ENCODE peak calls at places on chromosomes 11 and 22, in ten cellular contexts. D is stimulated activated CD4-positive, alpha-beta T cell treated with anti-CD3 and anti-CD28 coated beads, Interleukin-1b, Interleukin-23, amount 100 ng/mL, for 24 hours; Y is chondrocyte; B is fibroblast of lung; F is heart right ventricle; U is NCI-H69; O is NCI-H345; V is retina; C is iris pigment epithelial cell; P is hepatic stellate cell. L is an unnamed sample.

GRCh38 chr11:94100253-94100652 is 28.4 kb upstream of the PANX1 start:
- DNase-seq in D (no peak), Y (no peak), B (no peak), F (no peak), U (peak), O (peak), V (no peak), C (no peak), P (no peak), L (no peak)

GRCh38 chr11:76863196-76863777 is 2.6 kb downstream of the ACER3 start:
- DNase-seq in D (no peak), Y (no peak), B (no peak), F (no peak), U (no peak), O (no peak), V (no peak), C (no peak), P (no peak), L (no peak)

GRCh38 chr11:100777736-100778135 is 90.6 kb downstream of the ARHGAP42 start:
- DNase-seq in D (no peak), Y (no peak), B (no peak), F (no peak), U (no peak), O (no peak), V (no peak), C (no peak), P (no peak), L (no peak)

GRCh38 chr11:76279651-76280050 is 73.3 kb upstream of the WNT11 start:
- DNase-seq in D (no peak), Y (no peak), B (no peak), F (no peak), U (peak), O (peak), V (no peak), C (no peak), P (no peak), L (no peak)

GRCh38 chr22:30485362-30485988 is 13.7 kb upstream of the SEC14L3 start:
- DNase-seq in D (peak), Y (no peak), B (peak), F (peak), U (peak), O (peak), V (peak), C (peak), P (peak), L (peak)

GRCh38 chr11:133825666-133826065 is 19.6 kb downstream of the SPATA19 start:
- DNase-seq in D (no peak), Y (no peak), B (no peak), F (no peak), U (no peak), O (no peak), V (no peak), C (no peak), P (no peak), L (no peak)

GRCh38 chr11:74208507-74208906 is 37.4 kb downstream of the PPME1 start:
- DNase-seq in D (no peak), Y (no peak), B (no peak), F (no peak), U (no peak), O (no peak), V (no peak), C (no peak), P (no peak), L (no peak)

GRCh38 chr11:123537726-123538125 is 107.7 kb downstream of the GRAMD1B start:
- DNase-seq in D (no peak), Y (no peak), B (no peak), F (no peak), U (no peak), O (no peak), V (no peak), C (no peak), P (no peak), L (no peak)

GRCh38 chr11:131748146-131749050 is 378.0 kb downstream of the NTM start:
- DNase-seq in D (no peak), Y (no peak), B (peak), F (peak), U (peak), O (peak), V (peak), C (peak), P (peak), L (no peak)

GRCh38 chr11:116578971-116579687 is 193.7 kb downstream of the BUD13 start:
- DNase-seq in D (no peak), Y (peak), B (no peak), F (peak), U (peak), O (no peak), V (no peak), C (no peak), P (no peak), L (no peak)

GRCh38 chr22:49853981-49854791 is 542 bp downstream of the ZBED4 start:
- DNase-seq in D (no peak), Y (no peak), B (peak), F (peak), U (peak), O (peak), V (peak), C (peak), P (no peak), L (no peak)

GRCh38 chr22:39748877-39749276 is 144.7 kb downstream of the ENTHD1 start:
- DNase-seq in D (no peak), Y (no peak), B (peak), F (no peak), U (peak), O (peak), V (no peak), C (peak), P (no peak), L (no peak)

GRCh38 chr11:92495107-92495793 is 270.6 kb downstream of the FAT3 start:
- DNase-seq in D (no peak), Y (no peak), B (no peak), F (no peak), U (peak), O (no peak), V (no peak), C (no peak), P (no peak), L (no peak)

GRCh38 chr11:119340335-119341221 is at the start of gene C1QTNF5:
- DNase-seq in D (no peak), Y (peak), B (peak), F (peak), U (no peak), O (no peak), V (no peak), C (no peak), P (peak), L (no peak)

GRCh38 chr11:59097113-59097708 is 9.8 kb upstream of the FAM111B start:
- DNase-seq in D (peak), Y (no peak), B (peak), F (peak), U (peak), O (no peak), V (peak), C (peak), P (peak), L (peak)

GRCh38 chr22:32327066-32327465 is 30.6 kb upstream of the RFPL3 start:
- DNase-seq in D (no peak), Y (no peak), B (no peak), F (no peak), U (peak), O (peak), V (no peak), C (peak), P (no peak), L (no peak)

GRCh38 chr11:41675205-41675604 is 215.8 kb upstream of the LRRC4C start:
- DNase-seq in D (no peak), Y (no peak), B (no peak), F (no peak), U (no peak), O (no peak), V (no peak), C (no peak), P (no peak), L (no peak)

GRCh38 chr22:25892678-25893077 is 150.7 kb downstream of the MYO18B start:
- DNase-seq in D (no peak), Y (no peak), B (no peak), F (no peak), U (peak), O (peak), V (no peak), C (no peak), P (no peak), L (no peak)

GRCh38 chr11:128146926-128147605 is 440.3 kb downstream of the ETS1 start:
- DNase-seq in D (no peak), Y (no peak), B (peak), F (no peak), U (peak), O (no peak), V (no peak), C (peak), P (no peak), L (no peak)

GRCh38 chr11:113729456-113729855 is 23.3 kb upstream of the TMPRSS5 start:
- DNase-seq in D (no peak), Y (no peak), B (no peak), F (no peak), U (peak), O (no peak), V (no peak), C (no peak), P (no peak), L (no peak)

GRCh38 chr22:50723991-50724390 is 14.0 kb upstream of the ACR start:
- DNase-seq in D (no peak), Y (no peak), B (no peak), F (no peak), U (no peak), O (no peak), V (no peak), C (no peak), P (no peak), L (no peak)

GRCh38 chr11:41437006-41437405 is 22.4 kb downstream of the LRRC4C start:
- DNase-seq in D (no peak), Y (no peak), B (no peak), F (no peak), U (no peak), O (no peak), V (no peak), C (no peak), P (no peak), L (no peak)

GRCh38 chr11:102187416-102188125 is 77.3 kb downstream of the YAP1 start:
- DNase-seq in D (no peak), Y (no peak), B (peak), F (no peak), U (no peak), O (no peak), V (peak), C (peak), P (no peak), L (no peak)

GRCh38 chr11:119776031-119776636 is 47.1 kb upstream of the NECTIN1 start:
- DNase-seq in D (no peak), Y (peak), B (no peak), F (no peak), U (no peak), O (no peak), V (no peak), C (no peak), P (no peak), L (no peak)

GRCh38 chr22:20105456-20106204 is 10.3 kb upstream of the RANBP1 start:
- DNase-seq in D (no peak), Y (peak), B (no peak), F (no peak), U (no peak), O (no peak), V (no peak), C (no peak), P (no peak), L (no peak)

GRCh38 chr11:10382518-10382917 is 72.5 kb upstream of the AMPD3 start:
- DNase-seq in D (no peak), Y (no peak), B (no peak), F (no peak), U (peak), O (no peak), V (no peak), C (peak), P (no peak), L (peak)

GRCh38 chr11:119878990-119879389 is 150.0 kb upstream of the NECTIN1 start:
- DNase-seq in D (no peak), Y (no peak), B (no peak), F (no peak), U (no peak), O (no peak), V (no peak), C (no peak), P (no peak), L (no peak)

L was measured in CD4-positive, CD25-positive, alpha-beta regulatory T cell.